ENCODE peak calls at places on chromosomes 12 and 14, in five cellular contexts. J, I, S, P and B are unnamed samples.
A peak's percentile ranks its signal among the peaks of the same experiment; 100 is the strongest.

GRCh38 chr12:26791328-26791791 is 41.6 kb downstream of the ITPR2 start:
- DNase-seq in J (no peak), I (peak; percentile 24), S (no peak), P (no peak), B (no peak)

GRCh38 chr14:33908540-33909223 is 42.2 kb downstream of the EGLN3 start:
- DNase-seq in J (no peak), I (no peak), S (no peak), P (no peak), B (no peak)

GRCh38 chr12:26119391-26119981 is 5.4 kb downstream of the BHLHE41 start:
- DNase-seq in J (no peak), I (peak; percentile 84), S (peak; percentile 51), P (no peak), B (no peak)

GRCh38 chr12:62684586-62685295 is 218.1 kb downstream of the MON2 start:
- DNase-seq in J (peak; percentile 70), I (peak; percentile 26), S (no peak), P (no peak), B (no peak)

GRCh38 chr14:28766505-28767238 is at the start of gene FOXG1:
- DNase-seq in J (no peak), I (no peak), S (no peak), P (no peak), B (no peak)

GRCh38 chr14:66944872-66945271 is 244.4 kb upstream of the GARIN2 start:
- DNase-seq in J (no peak), I (peak; percentile 54), S (peak; percentile 15), P (no peak), B (peak; percentile 7)

GRCh38 chr12:31324116-31324844 is 1.7 kb downstream of the SINHCAF start:
- DNase-seq in J (peak; percentile 71), I (peak; percentile 77), S (peak; percentile 63), P (peak; percentile 83), B (no peak)

GRCh38 chr12:76820888-76821482 is 57.1 kb downstream of the ZDHHC17 start:
- DNase-seq in J (no peak), I (peak; percentile 56), S (peak; percentile 7), P (no peak), B (no peak)

GRCh38 chr14:70665448-70666363 is 24.0 kb downstream of the TTC9 start:
- DNase-seq in J (no peak), I (no peak), S (peak; percentile 45), P (peak; percentile 91), B (peak; percentile 30)

GRCh38 chr12:123938679-123939480 is 33.8 kb downstream of the CCDC92 start:
- DNase-seq in J (no peak), I (no peak), S (no peak), P (no peak), B (no peak)

GRCh38 chr14:24195186-24196070 is at the start of gene TM9SF1:
- DNase-seq in J (peak; percentile 93), I (peak; percentile 89), S (peak; percentile 57), P (peak; percentile 89), B (peak; percentile 66)

GRCh38 chr14:54348001-54348611 is 48.7 kb upstream of the CDKN3 start:
- DNase-seq in J (no peak), I (peak; percentile 73), S (peak; percentile 44), P (no peak), B (no peak)

GRCh38 chr14:102693006-102693755 is 84.1 kb upstream of the TRAF3 start:
- DNase-seq in J (no peak), I (no peak), S (no peak), P (no peak), B (no peak)

GRCh38 chr12:30108666-30109065 is 324.9 kb upstream of the TMTC1 start:
- DNase-seq in J (no peak), I (no peak), S (no peak), P (no peak), B (no peak)

GRCh38 chr12:15823360-15824128 is 34.4 kb upstream of the EPS8 start:
- DNase-seq in J (no peak), I (peak; percentile 20), S (no peak), P (no peak), B (no peak)

GRCh38 chr12:93502802-93503623 is 35.7 kb downstream of the MRPL42 start:
- DNase-seq in J (peak; percentile 33), I (peak; percentile 69), S (peak; percentile 21), P (peak; percentile 48), B (no peak)

GRCh38 chr12:111886662-111887545 is 44.9 kb downstream of the MAPKAPK5 start:
- DNase-seq in J (no peak), I (no peak), S (no peak), P (no peak), B (no peak)

GRCh38 chr12:130429656-130430505 is 92.2 kb downstream of the PIWIL1 start:
- DNase-seq in J (no peak), I (no peak), S (no peak), P (peak; percentile 9), B (no peak)

GRCh38 chr14:65999865-66000264 is 486.3 kb upstream of the CCDC196 start:
- DNase-seq in J (no peak), I (no peak), S (no peak), P (no peak), B (no peak)

GRCh38 chr14:66104486-66104885 is 381.7 kb upstream of the CCDC196 start:
- DNase-seq in J (no peak), I (no peak), S (no peak), P (no peak), B (no peak)

GRCh38 chr12:122847921-122848421 is 12.7 kb downstream of the HIP1R start:
- DNase-seq in J (no peak), I (no peak), S (no peak), P (no peak), B (no peak)

GRCh38 chr14:76456200-76456599 is 80.3 kb downstream of the ESRRB start:
- DNase-seq in J (peak; percentile 28), I (peak; percentile 8), S (peak; percentile 28), P (no peak), B (no peak)

GRCh38 chr12:60920841-60921495 is 1325.1 kb downstream of the SLC16A7 start:
- DNase-seq in J (no peak), I (peak; percentile 29), S (no peak), P (no peak), B (no peak)

GRCh38 chr14:53619625-53620324 is 336.9 kb downstream of the BMP4 start:
- DNase-seq in J (no peak), I (peak; percentile 28), S (no peak), P (no peak), B (no peak)

GRCh38 chr14:29749327-29749726 is 178.3 kb downstream of the PRKD1 start:
- DNase-seq in J (no peak), I (peak; percentile 81), S (no peak), P (no peak), B (no peak)

GRCh38 chr12:108560321-108560721 is 652 bp downstream of the SART3 start:
- DNase-seq in J (no peak), I (peak; percentile 59), S (no peak), P (no peak), B (no peak)

GRCh38 chr14:73662439-73663056 is 17.8 kb downstream of the DNAL1 start:
- DNase-seq in J (no peak), I (peak; percentile 94), S (peak; percentile 85), P (no peak), B (peak; percentile 86)

GRCh38 chr14:97212399-97212798 is 415.2 kb downstream of the VRK1 start:
- DNase-seq in J (no peak), I (no peak), S (no peak), P (no peak), B (no peak)

GRCh38 chr12:60169904-60170303 is 574.1 kb downstream of the SLC16A7 start:
- DNase-seq in J (no peak), I (peak; percentile 61), S (no peak), P (no peak), B (no peak)

GRCh38 chr14:77186911-77187648 is 5.5 kb downstream of the TMEM63C start:
- DNase-seq in J (no peak), I (peak; percentile 49), S (peak; percentile 27), P (peak; percentile 47), B (peak; percentile 82)

GRCh38 chr14:22973217-22974032 is 8.9 kb downstream of the AJUBA start:
- DNase-seq in J (peak; percentile 43), I (peak; percentile 79), S (no peak), P (peak; percentile 51), B (no peak)

GRCh38 chr14:23056257-23056955 is 914 bp downstream of the CDH24 start:
- DNase-seq in J (peak; percentile 61), I (peak; percentile 68), S (peak; percentile 81), P (peak; percentile 75), B (no peak)

GRCh38 chr12:117441751-117442150 is 80.3 kb upstream of the NOS1 start:
- DNase-seq in J (peak; percentile 56), I (no peak), S (no peak), P (no peak), B (no peak)

GRCh38 chr12:1805441-1806081 is 14.8 kb upstream of the LRTM2 start:
- DNase-seq in J (no peak), I (no peak), S (no peak), P (no peak), B (no peak)

GRCh38 chr12:102879144-102879763 is 37.8 kb downstream of the PAH start:
- DNase-seq in J (no peak), I (peak; percentile 39), S (peak; percentile 76), P (no peak), B (peak; percentile 62)

GRCh38 chr12:57741413-57741789 is 2.9 kb upstream of the AGAP2 start:
- DNase-seq in J (no peak), I (no peak), S (no peak), P (no peak), B (no peak)
- H3K4me3 ChIP-seq in J (no peak overlapping the region), I (no peak overlapping the region), S (peak overlapping the region; percentile 71), P (peak overlapping the region; percentile 33), B (no peak overlapping the region)

DNA sequence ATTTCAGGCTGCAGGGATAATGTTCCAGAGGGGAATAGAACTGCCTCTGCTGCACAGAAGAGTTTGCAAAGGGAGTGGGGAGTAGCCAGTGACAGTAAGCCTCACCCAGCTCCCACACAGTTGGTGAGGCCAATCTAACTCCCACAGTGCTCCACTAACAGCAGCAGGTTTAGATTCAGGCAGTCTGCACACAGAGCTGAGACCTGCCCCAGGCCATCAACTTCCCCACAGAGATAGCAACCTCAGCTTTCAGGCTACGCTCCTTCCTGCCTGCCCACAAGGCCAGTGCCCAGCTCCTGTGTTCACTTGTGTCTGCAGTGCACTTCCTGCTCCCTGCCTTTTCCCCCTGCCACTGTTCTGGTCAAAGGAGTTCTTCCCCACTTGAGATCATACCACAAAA is 107.5 kb downstream of the TBC1D30 start:
- DNase-seq in J (no peak), I (no peak), S (no peak), P (no peak), B (no peak)
- TF ChIP-seq CTCF in J (no peak), I (no peak), S (no peak), P (no peak), B (no peak)

GRCh38 chr12:69329669-69330428 is 18.3 kb upstream of the LYZ start:
- DNase-seq in J (no peak), I (no peak), S (no peak), P (no peak), B (no peak)
- H3K4me3 ChIP-seq in J (no peak overlapping the region), I (no peak overlapping the region), S (no peak overlapping the region), P (peak overlapping the region; percentile 50), B (no peak overlapping the region)

DNA sequence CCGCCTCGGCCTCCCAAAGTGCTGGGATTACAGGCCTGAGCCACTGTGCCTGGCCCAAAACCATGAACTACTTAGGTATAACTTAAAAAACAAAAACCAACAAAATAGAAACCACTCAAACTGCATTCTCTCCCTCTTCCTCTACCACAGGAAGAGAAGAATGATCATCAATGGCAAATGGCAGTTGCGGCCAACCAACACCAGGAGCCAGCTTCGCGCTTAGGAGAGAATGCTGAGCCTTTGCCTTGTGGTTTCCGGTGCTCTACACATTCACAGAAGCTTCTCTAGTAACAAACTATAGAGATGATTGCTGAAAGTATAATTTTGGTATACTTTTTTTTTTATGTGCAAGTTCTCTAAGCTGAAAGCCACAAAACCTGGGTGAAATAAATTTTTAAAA is 17.1 kb downstream of the CATSPERB start:
- DNase-seq in J (no peak), I (no peak), S (no peak), P (no peak), B (no peak)
- TF ChIP-seq CTCF in J (no peak), I (no peak), S (no peak), P (no peak), B (no peak)